ENCODE peak calls at places on chromosomes 12 and 14, in five cellular contexts. P, H, T, C and E are unnamed samples.
A peak's percentile ranks its signal among the peaks of the same experiment; 100 is the strongest.

GRCh38 chr14:32134448-32135070 is 57.5 kb downstream of the ARHGAP5 start:
- DNase-seq in P (peak; percentile 7), H (no peak), T (no peak), C (no peak), E (peak; percentile 56)

GRCh38 chr12:26636710-26637328 is 196.2 kb downstream of the ITPR2 start:
- DNase-seq in P (peak; percentile 65), H (no peak), T (no peak), C (peak; percentile 66), E (no peak)

GRCh38 chr12:8590842-8591545 is 21.7 kb downstream of the AICDA start:
- DNase-seq in P (no peak), H (peak; percentile 9), T (no peak), C (no peak), E (no peak)

GRCh38 chr12:63961048-63961447 is 116.5 kb downstream of the SRGAP1 start:
- DNase-seq in P (no peak), H (no peak), T (no peak), C (no peak), E (no peak)

GRCh38 chr12:122123761-122124145 is 45.2 kb downstream of the MLXIP start:
- DNase-seq in P (no peak), H (no peak), T (no peak), C (no peak), E (no peak)

GRCh38 chr12:96434107-96434506 is 33.9 kb upstream of the CDK17 start:
- DNase-seq in P (peak; percentile 87), H (peak; percentile 89), T (no peak), C (no peak), E (no peak)

GRCh38 chr12:96578526-96579125 is 89.2 kb downstream of the CFAP54 start:
- DNase-seq in P (peak; percentile 73), H (peak; percentile 55), T (no peak), C (no peak), E (no peak)

GRCh38 chr12:96220902-96221301 is 26.7 kb downstream of the ELK3 start:
- DNase-seq in P (no peak), H (no peak), T (no peak), C (no peak), E (peak; percentile 64)

GRCh38 chr14:45426685-45427282 is 173.8 kb upstream of the MIS18BP1 start:
- DNase-seq in P (peak; percentile 47), H (no peak), T (no peak), C (no peak), E (no peak)

GRCh38 chr12:62466018-62466595 is 519 bp upstream of the MON2 start:
- DNase-seq in P (peak; percentile 51), H (no peak), T (no peak), C (peak; percentile 53), E (no peak)

GRCh38 chr12:56151672-56152131 is 685 bp upstream of the MYL6B start:
- DNase-seq in P (no peak), H (peak; percentile 73), T (peak; percentile 15), C (peak; percentile 58), E (no peak)

GRCh38 chr12:53976823-53977595 is 2.3 kb upstream of the HOTAIR start:
- DNase-seq in P (no peak), H (no peak), T (no peak), C (no peak), E (no peak)

GRCh38 chr14:60206837-60207533 is 41.8 kb upstream of the DHRS7 start:
- DNase-seq in P (no peak), H (no peak), T (no peak), C (no peak), E (no peak)

GRCh38 chr12:2064078-2064507 is 11.3 kb downstream of the CACNA1C start:
- DNase-seq in P (peak; percentile 71), H (peak; percentile 41), T (no peak), C (no peak), E (peak; percentile 12)

GRCh38 chr14:22427771-22428228 is 161.2 kb downstream of the DAD1 start:
- DNase-seq in P (peak; percentile 95), H (no peak), T (no peak), C (peak; percentile 45), E (no peak)

GRCh38 chr14:75806247-75806876 is 145.3 kb downstream of the TTLL5 start:
- DNase-seq in P (no peak), H (no peak), T (no peak), C (no peak), E (no peak)

GRCh38 chr12:2813573-2814185 is 1.2 kb downstream of the ITFG2 start:
- DNase-seq in P (peak; percentile 80), H (peak; percentile 34), T (peak; percentile 18), C (peak; percentile 65), E (no peak)

GRCh38 chr14:24921903-24922302 is 128.0 kb downstream of the STXBP6 start:
- DNase-seq in P (peak; percentile 39), H (no peak), T (no peak), C (no peak), E (no peak)

GRCh38 chr14:105472496-105472991 is 2.1 kb upstream of the CRIP2 start:
- DNase-seq in P (no peak), H (no peak), T (no peak), C (no peak), E (no peak)

GRCh38 chr12:119156401-119156800 is 22.3 kb upstream of the HSPB8 start:
- DNase-seq in P (peak; percentile 29), H (no peak), T (no peak), C (no peak), E (no peak)

GRCh38 chr14:24279301-24280186 is 8.1 kb upstream of the RABGGTA start:
- DNase-seq in P (no peak), H (peak; percentile 44), T (no peak), C (no peak), E (peak; percentile 39)

GRCh38 chr12:41801261-41801660 is 343.4 kb downstream of the GXYLT1 start:
- DNase-seq in P (no peak), H (no peak), T (no peak), C (no peak), E (no peak)

GRCh38 chr12:104823985-104824441 is 134.1 kb downstream of the SLC41A2 start:
- DNase-seq in P (no peak), H (no peak), T (no peak), C (no peak), E (no peak)

GRCh38 chr12:77253321-77253720 is 188.0 kb upstream of the E2F7 start:
- DNase-seq in P (no peak), H (no peak), T (no peak), C (no peak), E (no peak)

GRCh38 chr12:78721906-78722305 is 142.7 kb upstream of the SYT1 start:
- DNase-seq in P (no peak), H (no peak), T (no peak), C (no peak), E (no peak)

DNA sequence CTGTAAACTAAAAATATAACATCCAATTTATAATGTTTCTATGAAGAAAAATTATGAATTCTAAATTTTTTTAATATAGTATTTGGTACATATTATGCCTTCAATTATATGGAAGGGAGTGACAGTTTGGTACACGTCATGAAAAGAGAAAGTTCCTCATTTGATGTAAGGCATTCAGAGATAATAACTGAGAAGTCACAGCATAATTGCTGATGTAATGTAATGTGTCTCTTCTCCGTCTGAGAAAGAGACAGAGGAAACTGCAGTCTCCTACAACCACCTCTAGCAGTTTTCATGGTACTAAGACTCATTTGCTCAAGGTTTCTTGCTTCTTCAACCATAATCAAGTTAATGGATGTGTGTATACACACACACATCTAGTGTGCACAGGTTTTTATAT is 2.3 kb upstream of the CD69 start:
- DNase-seq in P (no peak), H (no peak), T (no peak), C (no peak), E (no peak)
- H3K27ac ChIP-seq in P (no peak overlapping the region), H (peak overlapping the region; percentile 97), T (no peak overlapping the region), C (no peak overlapping the region), E (no peak overlapping the region)

GRCh38 chr14:102033241-102033640 is 53.6 kb downstream of the HSP90AA1 start:
- DNase-seq in P (no peak), H (no peak), T (no peak), C (no peak), E (no peak)

GRCh38 chr14:102039157-102039556 is 47.7 kb downstream of the HSP90AA1 start:
- DNase-seq in P (no peak), H (no peak), T (no peak), C (no peak), E (no peak)

GRCh38 chr14:102029956-102030355 is 56.9 kb downstream of the HSP90AA1 start:
- DNase-seq in P (no peak), H (no peak), T (no peak), C (no peak), E (no peak)

GRCh38 chr14:102035914-102036313 is 50.9 kb downstream of the HSP90AA1 start:
- DNase-seq in P (no peak), H (no peak), T (no peak), C (no peak), E (no peak)

DNA sequence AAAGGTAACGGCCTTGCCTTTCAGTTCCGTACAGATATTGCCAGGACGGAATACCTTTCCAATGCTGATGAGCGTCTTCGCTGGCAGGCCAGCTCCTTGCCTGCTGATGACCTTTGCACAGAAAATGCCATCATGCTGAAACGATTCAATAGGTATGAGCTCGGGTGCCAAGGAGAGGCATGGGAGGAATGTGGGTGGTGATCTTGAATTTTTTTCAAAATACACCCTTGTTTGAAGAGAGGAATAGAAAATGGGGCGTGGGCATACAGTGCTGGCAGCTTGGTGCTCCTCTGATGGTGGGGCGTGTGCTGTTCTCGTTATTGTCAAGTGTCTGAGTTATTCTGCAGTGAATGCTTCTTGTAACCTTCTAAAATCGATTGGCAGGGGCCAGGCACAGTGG is 52.5 kb downstream of the HSP90AA1 start:
- DNase-seq in P (no peak), H (no peak), T (peak; percentile 20), C (no peak), E (no peak)
- H3K27ac ChIP-seq in P (no peak overlapping the region), H (no peak overlapping the region), T (peak overlapping the region; percentile 88), C (no peak overlapping the region), E (no peak overlapping the region)

DNA sequence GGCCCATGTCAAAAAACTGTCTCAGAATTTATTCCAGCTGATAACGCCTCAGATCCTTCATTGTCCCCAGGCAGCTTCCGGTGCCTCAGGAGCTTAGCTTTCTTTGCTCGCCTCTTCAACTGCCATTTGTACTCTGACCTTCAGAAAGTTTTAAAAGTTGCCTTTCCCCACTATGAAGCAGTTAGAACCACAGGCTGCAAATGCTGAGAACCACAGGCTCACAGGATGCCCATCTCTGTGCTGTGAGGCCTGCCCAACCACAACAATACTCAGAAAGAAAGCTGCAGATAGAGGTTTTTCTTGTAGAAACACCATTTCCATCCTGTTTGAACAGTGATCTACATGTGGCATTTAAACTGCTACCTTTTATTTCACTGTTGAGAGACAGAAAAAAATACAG is 131.1 kb downstream of the PRKCH start:
- DNase-seq in P (no peak), H (peak; percentile 76), T (no peak), C (no peak), E (no peak)
- H3K27ac ChIP-seq in P (no peak overlapping the region), H (peak overlapping the region; percentile 75), T (no peak overlapping the region), C (no peak overlapping the region), E (no peak overlapping the region)

DNA sequence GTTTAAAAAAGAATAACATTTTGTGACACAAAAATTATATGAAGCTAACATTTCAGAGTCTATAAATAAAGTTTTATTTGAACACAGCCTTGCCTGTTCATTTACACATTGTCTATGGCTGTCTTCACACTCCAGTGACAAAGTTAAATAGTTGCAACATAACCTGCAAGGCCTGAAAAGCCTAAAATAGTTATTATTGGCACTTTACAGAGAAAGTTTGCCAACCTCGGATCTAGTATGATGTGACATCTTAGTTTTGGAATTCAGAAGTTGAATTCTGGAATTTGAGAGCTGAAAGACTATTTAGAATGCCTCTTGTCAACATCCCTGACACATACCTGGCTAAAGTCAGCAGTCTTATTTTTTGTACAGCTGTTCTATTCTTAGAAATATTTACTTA is 68.3 kb downstream of the DYRK2 start:
- DNase-seq in P (peak; percentile 36), H (no peak), T (no peak), C (no peak), E (no peak)
- H3K27ac ChIP-seq in P (peak overlapping the region; percentile 39), H (no peak overlapping the region), T (no peak overlapping the region), C (no peak overlapping the region), E (no peak overlapping the region)